ENCODE peak calls at places on chromosomes 2 and 18, in five cellular contexts. T is adrenal gland, B is astrocyte, Z is endothelial cell of umbilical vein, A is thyroid gland. M is an unnamed sample. For H3K4me1, the result is how much of the 10 kb centered on the place peaks cover.

GRCh38 chr18:68843467-68844089 is 45.7 kb downstream of the CCDC102B start:
- DNase-seq in Z (peak), T (no peak), A (no peak), B (no peak), M (peak)

GRCh38 chr2:68426885-68427579 is 40.1 kb downstream of the FBXO48 start:
- DNase-seq in Z (no peak), A (no peak), T (no peak), B (no peak), M (no peak)

GRCh38 chr2:11073251-11073650 is 82.0 kb upstream of the SLC66A3 start:
- DNase-seq in Z (peak), T (peak), B (no peak), A (peak), M (peak)

GRCh38 chr2:121002597-121002996 is 266.9 kb downstream of the GLI2 start:
- DNase-seq in Z (no peak), A (no peak), B (no peak), T (no peak), M (no peak)

GRCh38 chr2:188170356-188170755 is 121.3 kb upstream of the GULP1 start:
- DNase-seq in T (no peak), A (no peak), Z (no peak), B (no peak), M (no peak)

GRCh38 chr2:174450021-174450816 is 36.6 kb downstream of the GPR155 start:
- DNase-seq in T (no peak), Z (peak), B (no peak), A (no peak), M (no peak)

GRCh38 chr2:227052879-227053278 is 111.1 kb downstream of the COL4A4 start:
- DNase-seq in A (no peak), T (no peak), Z (no peak), B (no peak), M (no peak)

GRCh38 chr2:76850969-76851368 is 671.2 kb downstream of the LRRTM4 start:
- DNase-seq in Z (no peak), A (no peak), T (no peak), B (no peak), M (no peak)

GRCh38 chr2:207107551-207107950 is 58.2 kb downstream of the KLF7 start:
- DNase-seq in Z (no peak), A (no peak), B (no peak), T (no peak), M (no peak)

GRCh38 chr2:187618813-187619212 is 64.6 kb upstream of the TFPI start:
- DNase-seq in T (no peak), B (peak), A (no peak), Z (no peak), M (no peak)

GRCh38 chr2:240791821-240792657 is 28.0 kb downstream of the KIF1A start:
- DNase-seq in T (no peak), B (no peak), Z (no peak), A (no peak), M (no peak)

GRCh38 chr2:85188852-85189251 is 55.7 kb downstream of the TCF7L1 start:
- DNase-seq in B (peak), Z (no peak), A (peak), T (no peak), M (no peak)

GRCh38 chr2:62526531-62527381 is 20.8 kb upstream of the TMEM17 start:
- DNase-seq in T (peak), B (no peak), A (no peak), Z (no peak), M (no peak)

GRCh38 chr2:217972037-217972436 is 30.8 kb downstream of the TNS1 start:
- DNase-seq in B (no peak), A (no peak), Z (no peak), T (no peak), M (no peak)

GRCh38 chr18:9055185-9055584 is 47.3 kb upstream of the NDUFV2 start:
- DNase-seq in T (no peak), Z (peak), B (peak), A (no peak), M (no peak)

GRCh38 chr18:6363216-6363615 is 51.5 kb downstream of the L3MBTL4 start:
- DNase-seq in T (no peak), B (no peak), A (no peak), Z (no peak), M (no peak)

GRCh38 chr2:48088994-48089393 is 182.7 kb upstream of the FBXO11 start:
- DNase-seq in Z (no peak), A (no peak), T (no peak), B (no peak), M (no peak)
- H3K4me1 ChIP-seq in Z (under half), A (under half), T (under half), B (under half), M (under half)

GRCh38 chr2:233072838-233073237 is 12.7 kb downstream of the INPP5D start:
- DNase-seq in T (no peak), B (no peak), A (no peak), Z (no peak), M (no peak)
- H3K27ac ChIP-seq in T (no peak), B (no peak), A (no peak), Z (no peak), M (no peak)

GRCh38 chr2:28365158-28365557 is 27.5 kb upstream of the FOSL2 start:
- DNase-seq in Z (peak), A (no peak), B (no peak), T (no peak), M (peak)

GRCh38 chr2:28361991-28362710 is 30.5 kb upstream of the FOSL2 start:
- DNase-seq in A (no peak), Z (no peak), T (no peak), B (no peak), M (no peak)

GRCh38 chr2:28362991-28363521 is 29.6 kb upstream of the FOSL2 start:
- DNase-seq in T (no peak), Z (no peak), B (no peak), A (no peak), M (peak)

GRCh38 chr2:28364611-28365010 is 28.0 kb upstream of the FOSL2 start:
- DNase-seq in Z (no peak), T (no peak), B (peak), A (no peak), M (no peak)

DNA sequence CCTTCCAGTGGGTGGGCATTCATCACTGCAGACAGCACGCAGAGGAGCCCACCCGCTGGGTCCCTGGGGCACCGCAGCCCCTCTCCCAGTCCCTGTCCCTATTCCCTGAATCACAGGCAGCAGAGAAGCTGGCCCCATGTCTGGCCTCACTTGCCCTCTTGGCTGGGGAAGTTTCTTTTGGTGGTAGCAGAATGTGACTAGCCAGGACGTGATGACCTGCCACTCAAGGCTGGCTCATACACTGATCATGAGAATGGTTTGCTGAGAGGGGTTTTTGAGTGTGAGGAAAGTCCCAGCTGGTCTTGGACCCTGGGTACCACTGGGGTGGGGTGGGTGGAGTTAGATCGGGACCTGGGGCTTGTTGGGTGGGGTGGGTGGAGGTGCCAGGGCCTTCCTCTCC is 29.0 kb upstream of the FOSL2 start:
- DNase-seq in B (no peak), A (no peak), T (no peak), Z (no peak), M (no peak)
- H3K4me1 ChIP-seq in B (under half), A (under half), T (under half), Z (under half), M (under half)

GRCh38 chr2:54589038-54589339 is 132.9 kb downstream of the SPTBN1 start:
- DNase-seq in Z (no peak), A (no peak), B (no peak), T (no peak), M (no peak)

GRCh38 chr2:54590216-54590961 is 133.1 kb upstream of the EML6 start:
- DNase-seq in T (no peak), B (no peak), Z (peak), A (no peak), M (no peak)

GRCh38 chr2:54591551-54591950 is 131.9 kb upstream of the EML6 start:
- DNase-seq in A (no peak), Z (no peak), B (no peak), T (no peak), M (no peak)

GRCh38 chr2:54588244-54588899 is 132.2 kb downstream of the SPTBN1 start:
- DNase-seq in T (no peak), Z (no peak), A (no peak), B (no peak), M (no peak)

DNA sequence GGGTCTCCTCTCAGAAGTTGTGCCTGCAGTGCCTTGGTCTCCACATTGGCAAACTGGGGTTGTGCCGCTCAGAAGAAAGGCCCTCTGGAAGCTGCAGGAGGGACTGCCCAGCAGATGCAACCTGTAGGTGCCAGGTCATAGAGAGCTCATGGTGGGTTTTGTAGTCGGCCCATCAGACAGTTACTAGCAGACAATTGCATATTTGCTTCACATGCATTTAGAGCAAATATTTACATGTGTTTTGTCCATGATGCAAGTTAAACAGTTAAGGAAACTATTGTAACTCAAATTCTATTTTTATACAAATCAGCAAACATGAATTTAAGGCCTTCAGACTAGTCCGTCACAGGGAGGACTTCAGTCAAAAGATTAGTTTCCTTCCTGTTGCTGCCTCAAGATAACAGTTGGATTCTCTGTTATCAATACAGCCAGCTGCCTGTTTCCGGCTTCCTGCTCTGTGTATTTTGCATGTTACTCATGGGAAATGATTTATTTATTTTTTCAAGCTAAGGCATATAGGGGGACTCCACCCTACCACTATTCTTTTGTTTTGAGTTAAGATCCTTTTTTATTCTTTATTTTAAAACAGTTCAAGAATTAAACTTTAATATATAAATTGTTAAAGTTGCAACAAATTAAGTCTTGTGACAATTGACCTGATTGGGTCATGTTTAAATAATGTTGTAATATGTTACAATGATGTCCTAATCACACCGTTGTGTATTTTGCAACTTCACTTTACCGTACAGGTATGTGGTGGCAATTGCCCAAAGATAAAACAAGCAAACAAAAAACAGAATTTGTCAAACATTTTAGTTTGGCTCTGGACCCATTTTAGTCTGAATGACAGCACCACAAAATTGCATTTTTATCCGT is 133.5 kb downstream of the SPTBN1 start:
- DNase-seq in B (no peak), T (peak), Z (peak), A (no peak), M (peak)
- H3K27ac ChIP-seq in B (peak), T (peak), Z (peak), A (no peak), M (peak)

GRCh38 chr18:57801379-57802165 is 1.5 kb downstream of the ATP8B1 start:
- DNase-seq in T (peak), A (peak), B (no peak), Z (peak), M (no peak)
- H3K4me1 ChIP-seq in T (under half), A (half or more), B (under half), Z (under half), M (under half)

GRCh38 chr18:70373062-70373519 is 84.2 kb downstream of the SOCS6 start:
- DNase-seq in T (peak), B (peak), A (no peak), Z (no peak), M (no peak)

GRCh38 chr18:70371908-70372307 is 83.1 kb downstream of the SOCS6 start:
- DNase-seq in T (no peak), Z (no peak), B (no peak), A (no peak), M (no peak)

GRCh38 chr18:70374154-70374553 is 85.3 kb downstream of the SOCS6 start:
- DNase-seq in Z (no peak), T (no peak), A (no peak), B (peak), M (no peak)

GRCh38 chr18:70371085-70371735 is 82.4 kb downstream of the SOCS6 start:
- DNase-seq in Z (no peak), T (no peak), B (no peak), A (no peak), M (no peak)

GRCh38 chr18:70372450-70373061 is 83.7 kb downstream of the SOCS6 start:
- DNase-seq in B (no peak), Z (no peak), A (no peak), T (no peak), M (no peak)
- H3K27ac ChIP-seq in B (peak), Z (no peak), A (no peak), T (no peak), M (no peak)